ENCODE peak calls at places on chromosome 2, in five cellular contexts. A is right cardiac atrium, K is ovary, G is tibial nerve, Y is cardiac muscle cell. O is an unnamed sample. For H3K4me1 and H3K27me3, the result is how much of the 10 kb centered on the place peaks cover.

GRCh38 chr2:38716185-38716584 is 35.0 kb downstream of the SRSF7 start:
- DNase-seq in A (no peak), K (no peak), G (no peak), Y (peak), O (no peak)

GRCh38 chr2:222668755-222669154 is 2.7 kb upstream of the MOGAT1 start:
- DNase-seq in A (no peak), K (no peak), G (no peak), Y (no peak), O (no peak)

GRCh38 chr2:154455201-154455600 is 243.3 kb upstream of the KCNJ3 start:
- DNase-seq in A (no peak), K (no peak), G (no peak), Y (peak), O (no peak)

GRCh38 chr2:240919161-240919781 is 13.1 kb downstream of the CROCC2 start:
- DNase-seq in A (peak), K (peak), G (peak), Y (no peak), O (peak)

GRCh38 chr2:238847841-238848565 is at the start of gene TWIST2:
- DNase-seq in A (peak), K (peak), G (peak), Y (peak), O (no peak)

GRCh38 chr2:66888791-66889631 is 454.1 kb downstream of the MEIS1 start:
- DNase-seq in A (no peak), K (no peak), G (no peak), Y (peak), O (no peak)

GRCh38 chr2:28958689-28959088 is 22.4 kb upstream of the TOGARAM2 start:
- DNase-seq in A (peak), K (peak), G (no peak), Y (peak), O (no peak)

GRCh38 chr2:192499476-192499875 is 304.7 kb upstream of the TMEFF2 start:
- DNase-seq in A (no peak), K (no peak), G (no peak), Y (peak), O (no peak)

GRCh38 chr2:231276986-231277385 is 78.6 kb downstream of the ARMC9 start:
- DNase-seq in A (no peak), K (no peak), G (no peak), Y (no peak), O (no peak)

GRCh38 chr2:171571721-171572120 is 49.4 kb downstream of the CYBRD1 start:
- DNase-seq in A (no peak), K (no peak), G (no peak), Y (no peak), O (no peak)

GRCh38 chr2:41906325-41906700 is 141.5 kb upstream of the PKDCC start:
- DNase-seq in A (no peak), K (no peak), G (no peak), Y (peak), O (no peak)

GRCh38 chr2:68434981-68435380 is 32.1 kb downstream of the FBXO48 start:
- DNase-seq in A (no peak), K (no peak), G (no peak), Y (no peak), O (no peak)

GRCh38 chr2:191869178-191869577 is 22.3 kb upstream of the CAVIN2 start:
- DNase-seq in A (no peak), K (no peak), G (no peak), Y (peak), O (no peak)

GRCh38 chr2:3633089-3633981 is 24.7 kb upstream of the ALLC start:
- DNase-seq in A (no peak), K (peak), G (no peak), Y (peak), O (peak)

GRCh38 chr2:185891804-185892411 is 153.3 kb downstream of the FSIP2 start:
- DNase-seq in A (no peak), K (no peak), G (no peak), Y (no peak), O (no peak)

GRCh38 chr2:207731138-207731537 is 19.7 kb downstream of the CCNYL1 start:
- DNase-seq in A (no peak), K (no peak), G (no peak), Y (no peak), O (no peak)

GRCh38 chr2:207733597-207734240 is 22.3 kb downstream of the CCNYL1 start:
- DNase-seq in A (no peak), K (no peak), G (no peak), Y (no peak), O (no peak)

GRCh38 chr2:207734264-207734635 is 22.8 kb downstream of the CCNYL1 start:
- DNase-seq in A (no peak), K (no peak), G (no peak), Y (peak), O (no peak)

GRCh38 chr2:207729465-207729998 is 18.1 kb downstream of the CCNYL1 start:
- DNase-seq in A (no peak), K (no peak), G (no peak), Y (no peak), O (no peak)

GRCh38 chr2:207734636-207735512 is 23.4 kb downstream of the CCNYL1 start:
- DNase-seq in A (no peak), K (no peak), G (no peak), Y (no peak), O (no peak)
- H3K4me3 ChIP-seq in A (no peak), K (no peak), G (no peak), Y (no peak), O (no peak)

GRCh38 chr2:46562451-46562841 is 83.1 kb downstream of the TMEM247 start:
- DNase-seq in A (no peak), K (no peak), G (no peak), Y (no peak), O (no peak)
- H3K4me1 ChIP-seq in A (under half), K (under half), G (under half), Y (half or more), O (half or more)

DNA sequence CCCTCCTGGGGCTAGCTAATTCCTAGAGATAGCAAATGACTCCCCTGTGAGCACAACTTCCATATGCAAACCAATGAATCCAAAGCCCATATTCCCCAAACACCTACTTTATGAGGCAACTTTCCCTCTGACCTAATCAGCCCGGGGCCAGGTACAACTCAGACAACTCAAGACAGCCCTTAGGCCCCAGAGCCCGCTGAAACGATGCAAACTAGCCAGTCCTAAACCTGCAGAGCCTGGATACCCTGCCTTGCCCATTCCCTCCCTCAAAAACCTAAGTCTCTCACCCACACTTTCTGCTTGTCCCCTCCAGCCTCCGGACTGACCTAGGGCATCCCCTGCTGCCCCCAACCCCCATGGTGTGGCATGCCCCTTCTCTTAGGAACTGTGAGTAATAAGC is 142.8 kb downstream of the ACTR3 start:
- DNase-seq in A (no peak), K (no peak), G (no peak), Y (no peak), O (no peak)
- H3K27me3 ChIP-seq in A (under half), K (under half), G (under half), Y (under half), O (under half)

GRCh38 chr2:33804155-33804554 is 205.1 kb upstream of the FAM98A start:
- DNase-seq in A (no peak), K (no peak), G (no peak), Y (no peak), O (no peak)
- H3K4me3 ChIP-seq in A (no peak), K (no peak), G (no peak), Y (no peak), O (no peak)